ENCODE peak calls at places on chromosome 4, in six cellular contexts. S is heart right ventricle; E is fibroblast of lung; U is H9; M is CD8-positive, alpha-beta T cell; I is DND-41. J is an unnamed sample. For H3K9me3, the result is how much of the 10 kb centered on the place peaks cover.

GRCh38 chr4:120839974-120840751 is 82.4 kb downstream of the PRDM5 start:
- DNase-seq in I (no peak), E (no peak), M (no peak), S (peak), U (no peak), J (no peak)

GRCh38 chr4:40233227-40233626 is 36.4 kb downstream of the RHOH start:
- DNase-seq in S (no peak), M (no peak), E (no peak), U (no peak), I (no peak), J (no peak)

GRCh38 chr4:165288226-165288625 is 39.2 kb upstream of the MSMO1 start:
- DNase-seq in I (no peak), U (no peak), S (no peak), E (no peak), M (no peak), J (no peak)

GRCh38 chr4:95415346-95415771 is 133.4 kb downstream of the UNC5C start:
- DNase-seq in I (no peak), E (peak), S (no peak), M (no peak), U (no peak), J (no peak)

GRCh38 chr4:74109116-74109791 is 10.3 kb upstream of the CXCL2 start:
- DNase-seq in U (peak), S (no peak), I (no peak), M (no peak), E (peak), J (no peak)

GRCh38 chr4:177480796-177481195 is 38.6 kb upstream of the AGA start:
- DNase-seq in U (no peak), M (no peak), S (no peak), I (no peak), E (peak), J (no peak)

GRCh38 chr4:13240066-13240465 is 244.1 kb downstream of the RAB28 start:
- DNase-seq in U (no peak), I (no peak), E (peak), M (no peak), S (no peak), J (no peak)

GRCh38 chr4:6331018-6331417 is 61.4 kb downstream of the WFS1 start:
- DNase-seq in I (peak), M (no peak), U (peak), E (no peak), S (no peak), J (no peak)

GRCh38 chr4:83308672-83309071 is 24.1 kb upstream of the COQ2 start:
- DNase-seq in I (no peak), E (no peak), M (no peak), S (no peak), U (peak), J (no peak)

GRCh38 chr4:53781614-53782467 is 190.6 kb upstream of the LNX1 start:
- DNase-seq in M (no peak), U (no peak), I (no peak), E (peak), S (no peak), J (no peak)

GRCh38 chr4:149512489-149512888 is 303.2 kb downstream of the IQCM start:
- DNase-seq in E (no peak), I (no peak), S (no peak), M (no peak), U (no peak), J (no peak)

GRCh38 chr4:60865238-60865637 is 334.9 kb upstream of the ADGRL3 start:
- DNase-seq in M (no peak), E (no peak), S (no peak), U (peak), I (no peak), J (no peak)

GRCh38 chr4:42914937-42915336 is 22.4 kb downstream of the GRXCR1 start:
- DNase-seq in M (no peak), U (no peak), I (no peak), E (no peak), S (no peak), J (no peak)

GRCh38 chr4:30720656-30721352 is 635 bp downstream of the PCDH7 start:
- DNase-seq in U (peak), E (peak), M (no peak), S (peak), I (no peak), J (no peak)

GRCh38 chr4:72817012-72817411 is 248.0 kb upstream of the ADAMTS3 start:
- DNase-seq in U (no peak), S (no peak), I (no peak), M (no peak), E (peak), J (no peak)

GRCh38 chr4:38132140-38132673 is 172.0 kb downstream of the PTTG2 start:
- DNase-seq in M (peak), E (peak), U (no peak), I (peak), S (no peak), J (peak)

GRCh38 chr4:25089058-25089763 is 58.5 kb upstream of the LGI2 start:
- DNase-seq in S (no peak), M (no peak), E (no peak), I (no peak), U (no peak), J (no peak)

GRCh38 chr4:73864365-73864764 is 4.8 kb upstream of the CXCL1 start:
- DNase-seq in U (peak), E (no peak), I (no peak), S (no peak), M (no peak), J (no peak)

GRCh38 chr4:112077743-112078142 is 67.5 kb upstream of the FAM241A start:
- DNase-seq in S (no peak), M (no peak), E (no peak), I (no peak), U (no peak), J (no peak)

GRCh38 chr4:59126996-59127395 is 2016.8 kb upstream of the IGFBP7 start:
- DNase-seq in U (no peak), M (no peak), E (no peak), S (no peak), I (no peak), J (no peak)

GRCh38 chr4:40185830-40186664 is 10.8 kb upstream of the RHOH start:
- DNase-seq in S (no peak), U (no peak), I (no peak), E (peak), M (no peak), J (no peak)

GRCh38 chr4:139419388-139419914 is 34.5 kb upstream of the RAB33B start:
- DNase-seq in S (no peak), U (no peak), E (peak), M (no peak), I (peak), J (no peak)

GRCh38 chr4:147482281-147482680 is 1.4 kb downstream of the EDNRA start:
- DNase-seq in I (no peak), M (no peak), E (peak), U (no peak), S (no peak), J (no peak)

GRCh38 chr4:54525602-54526001 is 132.2 kb upstream of the KIT start:
- DNase-seq in I (no peak), S (no peak), U (no peak), E (peak), M (no peak), J (no peak)

GRCh38 chr4:185518069-185518468 is 17.2 kb downstream of the PDLIM3 start:
- DNase-seq in S (no peak), I (no peak), M (no peak), E (no peak), U (no peak), J (no peak)

GRCh38 chr4:103046416-103047290 is 27.1 kb upstream of the SLC9B1 start:
- DNase-seq in U (peak), I (peak), M (no peak), E (peak), S (no peak), J (peak)

GRCh38 chr4:8284391-8284790 is 14.8 kb downstream of the HTRA3 start:
- DNase-seq in S (peak), M (no peak), E (no peak), U (no peak), I (no peak), J (no peak)

GRCh38 chr4:84905646-84906045 is 60.8 kb downstream of the WDFY3 start:
- DNase-seq in I (no peak), U (no peak), E (no peak), M (no peak), S (no peak), J (no peak)

GRCh38 chr4:95294291-95294690 is 254.5 kb downstream of the UNC5C start:
- DNase-seq in E (no peak), M (no peak), S (no peak), U (no peak), I (no peak), J (no peak)

GRCh38 chr4:7698586-7698985 is 241.1 kb downstream of the AFAP1 start:
- DNase-seq in I (no peak), S (no peak), M (no peak), U (peak), E (peak), J (no peak)

GRCh38 chr4:158781963-158782362 is 13.1 kb downstream of the FNIP2 start:
- DNase-seq in U (no peak), E (no peak), I (no peak), M (no peak), S (no peak), J (no peak)

GRCh38 chr4:40502936-40503335 is 126.7 kb downstream of the RBM47 start:
- DNase-seq in S (no peak), I (no peak), E (no peak), U (no peak), M (no peak), J (no peak)

GRCh38 chr4:153248641-153249198 is 44.5 kb downstream of the TRIM2 start:
- DNase-seq in S (peak), E (no peak), M (no peak), U (peak), I (no peak), J (no peak)

GRCh38 chr4:89838005-89838404 is 1.0 kb upstream of the SNCA start:
- DNase-seq in U (no peak), I (peak), E (peak), M (no peak), S (no peak), J (no peak)

GRCh38 chr4:102843938-102844337 is 16.6 kb upstream of the UBE2D3 start:
- DNase-seq in E (no peak), M (no peak), U (no peak), S (no peak), I (no peak), J (no peak)

GRCh38 chr4:145484240-145484846 is 2.7 kb downstream of the SMAD1 start:
- DNase-seq in M (no peak), I (no peak), E (no peak), U (no peak), S (no peak), J (no peak)

GRCh38 chr4:54090804-54091623 is 8.9 kb upstream of the GSX2 start:
- DNase-seq in S (peak), E (peak), U (peak), M (no peak), I (no peak), J (no peak)

GRCh38 chr4:164876680-164877324 is at the start of gene APELA:
- DNase-seq in S (no peak), E (no peak), M (no peak), U (no peak), I (no peak), J (no peak)

GRCh38 chr4:137755033-137755471 is 222.8 kb upstream of the PCDH18 start:
- DNase-seq in M (no peak), E (peak), I (no peak), U (no peak), S (no peak), J (no peak)
- H3K9me3 ChIP-seq in M (under half), E (under half), I (under half), U (under half), S (under half), J (under half)

GRCh38 chr4:128827280-128827679 is 17.8 kb downstream of the JADE1 start:
- DNase-seq in I (no peak), U (no peak), S (no peak), M (no peak), E (no peak), J (no peak)
- H3K9me3 ChIP-seq in I (under half), U (under half), S (under half), M (under half), E (under half), J (under half)

DNA sequence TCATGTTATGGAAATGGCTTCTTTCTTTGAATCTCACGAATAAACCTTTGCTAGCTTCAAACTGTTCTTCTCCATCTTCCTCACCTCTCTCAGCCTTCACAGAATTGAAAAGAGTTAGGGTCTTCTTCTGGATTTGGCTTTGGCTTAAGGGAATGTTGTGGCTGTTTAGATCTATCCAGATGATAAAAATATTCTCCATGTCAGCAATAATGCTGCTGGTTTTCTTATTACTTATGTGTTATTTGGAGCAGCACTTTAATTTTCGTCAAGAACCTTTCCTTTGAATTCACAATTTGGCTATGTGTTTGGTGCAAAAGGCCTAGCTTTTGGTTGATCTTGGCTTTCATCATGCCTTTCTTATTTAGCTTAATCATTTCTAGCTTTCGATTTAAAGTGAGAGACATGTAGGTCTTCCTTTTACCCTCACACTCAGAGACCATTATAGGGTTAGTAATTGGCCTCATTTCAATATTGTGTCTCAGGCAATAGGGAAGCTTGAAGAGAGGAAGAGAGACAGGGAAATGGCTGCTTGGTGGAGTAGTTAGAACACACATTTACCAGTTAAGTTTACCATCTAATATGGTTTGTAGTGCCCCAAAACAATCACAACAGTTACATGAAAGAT is 5.1 kb upstream of the ADAM29 start:
- DNase-seq in U (no peak), M (no peak), E (no peak), S (no peak), I (no peak), J (no peak)
- H3K9me3 ChIP-seq in U (under half), M (under half), E (under half), S (under half), I (under half), J (under half)

DNA sequence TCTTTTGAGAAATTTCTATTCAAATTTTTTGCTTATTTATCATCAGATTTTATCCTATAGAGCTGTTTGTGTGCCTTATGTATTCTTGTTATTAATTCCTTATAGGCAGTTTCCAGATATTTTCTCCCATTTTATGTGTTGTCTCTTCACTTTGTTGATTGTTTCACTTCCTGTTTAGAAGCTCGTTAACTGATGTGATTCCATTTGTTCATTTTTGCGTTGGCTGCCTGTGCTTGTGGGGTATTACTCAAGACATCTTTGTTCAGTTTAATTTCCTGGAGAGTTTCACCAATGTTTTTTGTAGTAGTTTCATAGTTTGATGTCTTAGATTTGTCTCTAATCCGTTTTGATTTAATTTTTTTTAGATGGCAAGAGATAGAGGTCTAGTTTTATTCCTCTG is 14.6 kb downstream of the ZNF718 start:
- DNase-seq in I (no peak), U (no peak), S (no peak), M (no peak), E (no peak), J (no peak)
- H3K9me3 ChIP-seq in I (half or more), U (under half), S (half or more), M (half or more), E (under half), J (under half)

GRCh38 chr4:181278941-181279340 is 964.3 kb upstream of the TENM3 start:
- DNase-seq in M (no peak), E (no peak), S (no peak), U (no peak), I (no peak), J (no peak)
- H3K9me3 ChIP-seq in M (under half), E (under half), S (under half), U (under half), I (under half), J (under half)

DNA sequence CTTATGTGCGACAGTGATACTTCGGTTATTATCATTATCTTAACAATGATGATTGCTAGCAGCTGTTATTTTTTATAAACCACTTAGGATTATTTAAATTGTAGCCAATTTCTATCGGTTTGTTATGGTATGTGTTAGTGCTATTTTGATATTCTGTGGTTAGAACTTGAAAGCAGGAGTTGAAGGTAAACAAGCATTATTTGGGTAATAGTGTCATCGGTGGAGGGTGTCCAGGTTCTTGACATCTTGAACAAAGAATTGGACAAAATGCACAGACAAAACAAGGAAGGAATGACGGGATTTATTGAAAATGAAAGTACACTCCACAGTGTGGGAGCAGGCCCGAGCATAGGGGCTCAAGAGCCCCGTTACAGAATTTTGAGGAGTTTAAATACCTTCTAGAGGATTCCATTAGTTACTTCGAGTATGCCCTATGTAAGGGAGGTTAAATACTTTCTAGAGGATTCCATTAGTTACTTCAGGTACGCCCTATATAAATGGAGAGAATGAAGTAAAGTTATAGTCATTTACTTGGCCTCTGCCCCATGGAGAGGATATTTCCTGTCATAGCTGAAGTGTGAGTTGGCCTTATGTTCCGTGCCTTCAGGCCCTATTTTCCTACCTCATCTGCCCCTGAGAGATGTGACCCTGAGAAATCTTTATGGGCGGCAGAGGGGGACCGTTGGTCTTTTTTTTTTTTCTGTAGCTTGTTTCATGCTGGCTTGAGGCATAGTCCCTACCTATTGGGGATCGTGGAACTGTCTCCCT is 13.1 kb downstream of the MOB1B start:
- DNase-seq in M (no peak), S (no peak), U (no peak), I (no peak), E (peak), J (no peak)
- H3K9me3 ChIP-seq in M (under half), S (under half), U (under half), I (under half), E (under half), J (under half)

J was measured in T-helper 17 cell.